ENCODE peak calls at places on chromosome 5, in five cellular contexts. Q is Peyer's patch; Y is spleen; R is heart right ventricle; T is CD8-positive, alpha-beta memory T cell. O is an unnamed sample.
A peak's percentile ranks its signal among the peaks of the same experiment; 100 is the strongest.

GRCh38 chr5:177607452-177608192 is 7.7 kb downstream of the B4GALT7 start:
- DNase-seq in Q (peak; percentile 86), Y (peak; percentile 89), R (peak; percentile 62), T (no peak), O (peak; percentile 75)

GRCh38 chr5:73030531-73030930 is 74.7 kb downstream of the FCHO2 start:
- DNase-seq in Q (no peak), Y (no peak), R (no peak), T (no peak), O (no peak)

GRCh38 chr5:10747678-10748622 is 13.1 kb downstream of the DAP start:
- DNase-seq in Q (no peak), Y (no peak), R (no peak), T (no peak), O (no peak)

GRCh38 chr5:127898551-127899213 is 184.9 kb upstream of the SLC12A2 start:
- DNase-seq in Q (no peak), Y (no peak), R (no peak), T (no peak), O (no peak)

GRCh38 chr5:28779161-28779754 is 1740.9 kb upstream of the CDH9 start:
- DNase-seq in Q (no peak), Y (no peak), R (no peak), T (no peak), O (no peak)

GRCh38 chr5:123285122-123286011 is 137.8 kb downstream of the CEP120 start:
- DNase-seq in Q (no peak), Y (no peak), R (no peak), T (no peak), O (no peak)

GRCh38 chr5:170277953-170278352 is 19.6 kb downstream of the LCP2 start:
- DNase-seq in Q (no peak), Y (no peak), R (no peak), T (no peak), O (no peak)

GRCh38 chr5:125140855-125141254 is 394.4 kb upstream of the ZNF608 start:
- DNase-seq in Q (no peak), Y (no peak), R (peak; percentile 24), T (no peak), O (no peak)

GRCh38 chr5:170636206-170636605 is 132.4 kb downstream of the KCNIP1 start:
- DNase-seq in Q (peak; percentile 13), Y (peak; percentile 48), R (no peak), T (no peak), O (no peak)

GRCh38 chr5:64331597-64332277 is 166.1 kb downstream of the RNF180 start:
- DNase-seq in Q (no peak), Y (no peak), R (peak; percentile 48), T (no peak), O (peak; percentile 59)

GRCh38 chr5:8184455-8185063 is 315.6 kb downstream of the MTRR start:
- DNase-seq in Q (peak; percentile 62), Y (no peak), R (no peak), T (no peak), O (no peak)

GRCh38 chr5:131608597-131608996 is 26.4 kb downstream of the RAPGEF6 start:
- DNase-seq in Q (no peak), Y (no peak), R (no peak), T (no peak), O (no peak)

GRCh38 chr5:131609774-131610173 is 25.3 kb downstream of the RAPGEF6 start:
- DNase-seq in Q (no peak), Y (no peak), R (no peak), T (no peak), O (no peak)

GRCh38 chr5:131611064-131611381 is 24.0 kb downstream of the RAPGEF6 start:
- DNase-seq in Q (no peak), Y (no peak), R (no peak), T (no peak), O (no peak)

GRCh38 chr5:131607903-131608540 is 27.0 kb downstream of the RAPGEF6 start:
- DNase-seq in Q (no peak), Y (no peak), R (no peak), T (no peak), O (no peak)

DNA sequence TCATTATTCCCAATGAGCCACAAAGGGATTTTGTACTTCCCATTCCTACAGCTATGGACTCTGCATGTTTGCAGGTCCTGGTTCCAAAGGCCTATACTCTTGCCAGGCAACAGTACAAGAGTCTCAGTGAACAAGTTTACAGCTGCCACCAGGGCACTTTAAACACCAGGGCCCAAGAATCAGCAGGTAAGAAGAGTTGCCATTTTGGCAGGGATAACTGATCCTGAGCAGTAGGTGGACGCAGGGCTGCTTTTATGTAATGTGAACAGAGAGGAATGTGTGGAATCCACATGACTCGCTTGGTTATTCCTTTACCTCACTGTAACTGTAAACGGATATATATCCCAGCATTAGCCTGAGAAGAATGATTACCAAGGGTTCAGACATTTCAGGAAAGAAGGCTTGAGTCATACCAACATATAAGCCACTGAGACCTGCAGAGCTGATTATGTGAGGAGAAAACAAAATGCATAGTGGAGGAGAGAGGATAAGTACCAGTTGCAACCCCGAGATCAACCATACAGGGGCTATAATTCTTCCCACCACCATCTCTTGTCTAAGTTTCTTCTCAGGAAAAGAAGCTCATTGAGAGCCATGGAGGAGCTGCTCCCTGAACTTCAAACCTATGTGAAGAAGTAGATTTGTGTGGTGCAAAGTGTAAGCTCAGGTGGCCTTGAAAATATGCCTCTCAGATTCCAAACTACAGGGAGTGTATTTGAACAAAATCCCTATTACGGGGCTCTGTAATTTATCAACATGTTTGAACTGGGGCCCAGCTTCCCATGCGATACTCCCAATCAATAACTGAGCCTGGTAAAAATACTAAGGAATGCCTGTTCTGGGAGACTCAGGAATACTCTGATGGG is 24.6 kb downstream of the RAPGEF6 start:
- DNase-seq in Q (no peak), Y (no peak), R (no peak), T (no peak), O (no peak)
- H3K27ac ChIP-seq in Q (no peak overlapping the region), Y (no peak overlapping the region), R (no peak overlapping the region), T (no peak overlapping the region), O (no peak overlapping the region)

GRCh38 chr5:172644229-172644628 is 3.2 kb downstream of the NEURL1B start:
- DNase-seq in Q (peak; percentile 86), Y (no peak), R (no peak), T (no peak), O (no peak)

GRCh38 chr5:172642511-172642910 is 1.4 kb downstream of the NEURL1B start:
- DNase-seq in Q (no peak), Y (no peak), R (no peak), T (no peak), O (no peak)

GRCh38 chr5:172643392-172643871 is 2.4 kb downstream of the NEURL1B start:
- DNase-seq in Q (no peak), Y (peak; percentile 10), R (no peak), T (no peak), O (no peak)

GRCh38 chr5:172642046-172642409 is 965 bp downstream of the NEURL1B start:
- DNase-seq in Q (no peak), Y (no peak), R (no peak), T (no peak), O (no peak)

DNA sequence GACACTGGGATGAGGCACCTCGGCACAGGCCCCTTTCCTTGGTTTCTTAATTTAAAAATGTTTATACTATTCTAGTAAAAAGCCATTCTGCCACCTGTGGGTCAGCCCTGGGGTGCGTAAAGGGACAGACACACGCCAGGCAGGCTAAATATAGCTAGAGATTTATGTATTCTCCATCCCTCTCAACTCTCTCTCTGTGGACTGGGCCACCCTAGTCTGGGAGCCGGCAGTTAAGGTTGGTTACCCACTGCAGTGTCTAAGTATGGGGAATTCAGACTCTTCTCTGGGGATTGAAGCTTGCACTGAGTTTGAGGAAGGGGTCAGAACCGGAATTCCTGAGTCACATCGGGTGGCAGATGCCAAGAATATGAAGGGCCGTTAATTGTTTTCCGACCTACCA is 1.9 kb downstream of the NEURL1B start:
- DNase-seq in Q (no peak), Y (peak; percentile 42), R (no peak), T (no peak), O (no peak)
- H3K4me1 ChIP-seq in Q (peaks cover 62% of the 10 kb centered on the region), Y (peaks cover 18% of the 10 kb centered on the region), R (peaks cover 9% of the 10 kb centered on the region), T (peaks cover 6% of the 10 kb centered on the region), O (peaks cover 54% of the 10 kb centered on the region)

DNA sequence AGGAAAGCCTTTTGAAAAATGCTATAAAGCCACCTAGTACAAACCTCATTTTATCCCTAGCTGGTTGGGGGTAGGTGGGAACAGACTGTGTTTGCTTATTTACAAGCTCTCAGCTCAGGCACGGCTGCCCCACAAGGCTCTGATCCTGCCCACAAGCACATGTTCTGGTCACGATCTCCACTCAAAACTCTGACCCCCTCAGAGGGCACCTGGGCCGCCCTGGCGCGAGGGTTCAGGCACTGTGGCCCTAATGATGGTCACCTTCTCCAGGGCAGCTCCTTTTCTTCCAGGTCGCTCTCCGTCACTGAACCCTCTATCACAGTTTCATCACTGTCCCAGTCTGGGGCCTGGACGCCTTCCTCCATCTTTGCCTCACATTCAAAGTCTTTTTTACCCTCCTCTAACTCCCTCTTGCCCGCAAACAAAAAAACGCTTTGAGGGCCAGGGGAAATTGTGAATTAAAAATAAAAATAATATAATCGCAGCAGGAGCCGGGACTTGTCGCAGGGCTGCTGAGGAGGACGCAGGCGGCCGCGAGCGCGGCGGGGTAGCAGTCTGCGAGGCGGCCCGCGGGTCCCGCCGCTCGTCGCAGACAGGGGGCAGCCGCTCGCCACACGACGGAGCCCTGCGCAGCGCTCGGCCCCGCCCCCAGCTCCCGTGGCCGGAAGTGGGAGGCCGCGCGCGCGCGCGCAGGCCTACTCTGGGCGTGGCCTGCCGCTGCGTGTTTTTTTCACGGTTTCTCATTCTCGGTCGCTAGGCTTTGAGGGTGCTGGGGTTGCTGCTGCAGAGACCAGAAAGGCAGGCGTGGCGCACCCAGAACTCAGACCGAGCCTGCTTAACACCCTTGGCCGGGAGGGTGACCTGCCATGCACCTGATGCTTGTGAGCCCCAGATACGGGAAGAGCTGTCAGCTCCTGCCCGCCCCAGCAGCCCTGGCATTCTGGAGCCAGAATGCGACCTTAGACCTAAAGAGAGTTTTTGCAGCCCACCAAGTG is at the start of gene ANKRD31:
- DNase-seq in Q (peak; percentile 94), Y (peak; percentile 97), R (peak; percentile 77), T (peak; percentile 82), O (peak; percentile 92)
- H3K27ac ChIP-seq in Q (peak within 1 kb of the TSS; percentile 80), Y (peak within 1 kb of the TSS; percentile 75), R (peak within 1 kb of the TSS; percentile 48), T (peak within 1 kb of the TSS; percentile 66), O (peak within 1 kb of the TSS; percentile 80)

DNA sequence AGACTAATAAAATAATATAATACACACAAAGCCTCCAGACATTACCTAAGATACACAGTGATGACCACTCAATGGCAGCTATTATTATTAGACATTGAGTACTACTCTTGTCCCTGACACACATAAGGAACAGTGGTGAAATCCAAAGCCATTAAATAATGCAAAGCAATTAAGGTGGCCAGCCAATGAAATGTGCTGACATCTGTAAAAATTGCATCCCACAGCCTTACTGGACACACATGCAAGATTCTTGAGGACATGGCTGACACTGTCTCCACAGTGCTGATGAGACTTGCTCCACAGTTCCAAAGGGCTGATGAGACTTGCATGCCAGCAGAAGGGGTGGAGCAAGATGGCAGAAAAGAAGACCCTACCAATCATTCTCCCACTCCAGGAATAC is 447.5 kb downstream of the IRX1 start:
- DNase-seq in Q (no peak), Y (no peak), R (no peak), T (no peak), O (no peak)
- H3K4me1 ChIP-seq in Q (no peaks in the 10 kb centered on the region), Y (no peaks in the 10 kb centered on the region), R (no peaks in the 10 kb centered on the region), T (no peaks in the 10 kb centered on the region), O (no peaks in the 10 kb centered on the region)

DNA sequence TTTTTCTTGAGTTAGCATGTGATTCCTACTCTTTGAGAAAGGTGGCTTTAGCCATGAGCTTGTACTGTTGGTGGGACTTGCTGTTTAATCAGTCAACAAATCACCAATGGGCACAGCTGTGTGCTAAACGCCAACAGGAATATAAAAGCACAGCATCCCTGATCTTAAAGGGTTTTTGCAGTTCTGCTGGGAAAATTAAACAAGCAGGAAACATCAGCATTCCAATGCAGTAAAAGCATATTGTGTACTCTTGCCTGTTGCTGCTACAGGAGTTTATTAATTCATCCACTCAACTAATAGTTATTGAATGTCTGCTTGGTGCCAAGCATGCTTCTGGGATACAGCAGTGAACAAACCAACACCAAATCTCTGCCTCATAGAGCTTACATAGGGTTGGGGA is 27.4 kb upstream of the F2RL1 start:
- DNase-seq in Q (no peak), Y (no peak), R (no peak), T (no peak), O (no peak)
- H3K27ac ChIP-seq in Q (peak overlapping the region; percentile 3), Y (no peak overlapping the region), R (peak overlapping the region; percentile 68), T (no peak overlapping the region), O (peak overlapping the region; percentile 69)

O was measured in lower lobe of right lung.